ENCODE peak calls at places on chromosomes 13 and 19, in four cellular contexts. O, G, X and I are unnamed samples.

GRCh38 chr13:19822673-19823072 is 39.9 kb upstream of the PSPC1 start:
- DNase-seq in O (no peak), X (no peak), G (no peak), I (no peak)

GRCh38 chr19:58052256-58052655 is 6.8 kb upstream of the ZNF135 start:
- DNase-seq in O (no peak), G (no peak), X (no peak), I (no peak)

GRCh38 chr13:35720690-35721554 is 244.4 kb upstream of the MAB21L1 start:
- DNase-seq in X (peak), G (peak), O (peak), I (peak)

GRCh38 chr13:105159794-105160193 is 1375.7 kb downstream of the EFNB2 start:
- DNase-seq in G (no peak), X (no peak), O (no peak), I (no peak)

GRCh38 chr13:110556224-110556606 is 5.3 kb downstream of the RAB20 start:
- DNase-seq in O (no peak), G (no peak), X (no peak), I (no peak)

GRCh38 chr19:43518051-43518450 is 8.9 kb downstream of the ETHE1 start:
- DNase-seq in G (no peak), X (no peak), O (no peak), I (no peak)

GRCh38 chr19:46931197-46931596 is 70.4 kb downstream of the ARHGAP35 start:
- DNase-seq in G (no peak), X (no peak), O (no peak), I (no peak)

GRCh38 chr19:34366670-34367423 is 1.9 kb downstream of the GPI start:
- DNase-seq in X (no peak), O (no peak), G (no peak), I (no peak)

GRCh38 chr13:101325423-101325822 is 90.9 kb downstream of the NALCN start:
- DNase-seq in G (no peak), O (no peak), X (no peak), I (no peak)

GRCh38 chr13:21686761-21687391 is 16.0 kb downstream of the FGF9 start:
- DNase-seq in X (no peak), O (no peak), G (no peak), I (no peak)

GRCh38 chr13:79679334-79679733 is 198.4 kb downstream of the NDFIP2 start:
- DNase-seq in G (peak), O (peak), X (peak), I (peak)

GRCh38 chr19:4707956-4708650 is 15.5 kb downstream of the DPP9 start:
- DNase-seq in X (no peak), O (no peak), G (no peak), I (no peak)

GRCh38 chr19:27740396-27740795 is 1472.6 kb downstream of the UQCRFS1 start:
- DNase-seq in O (no peak), G (no peak), X (no peak), I (no peak)

GRCh38 chr13:110448230-110448629 is 113.3 kb downstream of the RAB20 start:
- DNase-seq in O (no peak), G (no peak), X (no peak), I (no peak)

GRCh38 chr13:40402931-40403412 is 263.5 kb downstream of the FOXO1 start:
- DNase-seq in G (no peak), X (peak), O (no peak), I (no peak)

GRCh38 chr19:27776020-27776419 is 1436.9 kb downstream of the UQCRFS1 start:
- DNase-seq in O (peak), X (no peak), G (peak), I (no peak)

GRCh38 chr13:35784286-35784951 is 307.9 kb upstream of the MAB21L1 start:
- DNase-seq in O (no peak), X (peak), G (no peak), I (no peak)

GRCh38 chr13:76226941-76227340 is 590.8 kb downstream of the LMO7 start:
- DNase-seq in G (no peak), O (no peak), X (no peak), I (no peak)

GRCh38 chr19:1269478-1270167 is 491 bp downstream of the CIRBP start:
- DNase-seq in X (peak), O (peak), G (peak), I (peak)

GRCh38 chr13:30679483-30680330 is 55.6 kb upstream of the ALOX5AP start:
- DNase-seq in G (no peak), O (peak), X (peak), I (peak)

GRCh38 chr19:47197141-47197540 is 33.9 kb downstream of the BBC3 start:
- DNase-seq in O (no peak), G (no peak), X (no peak), I (no peak)

GRCh38 chr19:45442927-45443461 is 19.3 kb upstream of the ERCC1 start:
- DNase-seq in G (peak), X (no peak), O (no peak), I (peak)

GRCh38 chr19:49814010-49814409 is 918 bp upstream of the FUZ start:
- DNase-seq in G (no peak), X (no peak), O (no peak), I (no peak)

GRCh38 chr19:39465956-39466747 is 14.5 kb upstream of the TIMM50 start:
- DNase-seq in O (no peak), X (no peak), G (no peak), I (no peak)

GRCh38 chr13:34435338-34435737 is 506.7 kb upstream of the NBEA start:
- DNase-seq in G (no peak), O (peak), X (no peak), I (no peak)

GRCh38 chr19:51688665-51689571 is 4.2 kb upstream of the SPACA6 start:
- DNase-seq in X (peak), G (peak), O (peak), I (peak)

GRCh38 chr13:49340161-49340560 is 92.4 kb downstream of the CDADC1 start:
- DNase-seq in G (no peak), X (no peak), O (no peak), I (no peak)

GRCh38 chr19:30227661-30228112 is 144.5 kb upstream of the ZNF536 start:
- DNase-seq in G (peak), X (peak), O (peak), I (peak)

GRCh38 chr13:110887955-110888333 is 26.9 kb downstream of the ANKRD10 start:
- DNase-seq in O (no peak), G (no peak), X (no peak), I (no peak)

GRCh38 chr19:55590621-55591020 is 8.7 kb downstream of the FIZ1 start:
- DNase-seq in O (peak), G (peak), X (no peak), I (peak)

GRCh38 chr13:31134055-31134711 is 27.5 kb downstream of the HSPH1 start:
- DNase-seq in O (no peak), G (no peak), X (no peak), I (no peak)

GRCh38 chr13:99892189-99892588 is 79.4 kb downstream of the ZIC5 start:
- DNase-seq in G (no peak), O (no peak), X (no peak), I (peak)
- TF ChIP-seq ELF4 in G (no peak), O (no peak), X (no peak), I (no peak)

GRCh38 chr13:38538412-38538811 is 148.5 kb upstream of the FREM2 start:
- DNase-seq in O (no peak), G (no peak), X (no peak), I (no peak)

GRCh38 chr13:38537026-38537425 is 149.9 kb upstream of the FREM2 start:
- DNase-seq in G (no peak), X (no peak), O (no peak), I (no peak)

GRCh38 chr13:38539632-38540031 is 147.2 kb upstream of the FREM2 start:
- DNase-seq in G (no peak), O (no peak), X (no peak), I (no peak)

GRCh38 chr13:38530492-38530891 is 156.4 kb upstream of the FREM2 start:
- DNase-seq in X (no peak), G (no peak), O (no peak), I (no peak)

DNA sequence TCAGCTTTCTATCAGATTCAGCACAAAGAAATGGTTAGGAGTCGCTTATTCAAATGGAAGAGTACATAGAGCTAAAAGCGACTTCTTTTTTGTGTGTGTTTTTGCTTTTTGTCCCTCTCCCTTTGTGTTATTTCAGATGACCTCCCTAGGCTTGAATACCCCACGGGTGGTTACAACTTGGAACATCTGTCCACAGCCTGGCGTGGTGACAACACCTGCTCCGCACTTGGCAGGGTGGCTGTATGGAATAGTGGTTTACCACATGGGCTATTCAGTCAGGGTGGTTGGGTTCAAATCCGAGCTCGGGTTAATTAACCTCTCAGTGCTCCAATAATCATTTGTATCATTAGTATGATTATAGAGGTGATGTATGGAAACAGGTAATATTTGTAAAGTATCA is 151.6 kb upstream of the FREM2 start:
- DNase-seq in G (no peak), X (no peak), O (no peak), I (no peak)
- TF ChIP-seq ELF4 in G (no peak), X (no peak), O (no peak), I (no peak)

GRCh38 chr19:7607212-7607873 is 11.7 kb downstream of the CAMSAP3 start:
- DNase-seq in X (no peak), O (no peak), G (no peak), I (no peak)

GRCh38 chr19:7607874-7608560 is 12.4 kb downstream of the CAMSAP3 start:
- DNase-seq in X (no peak), O (no peak), G (no peak), I (no peak)

GRCh38 chr19:7603919-7604318 is 8.3 kb downstream of the CAMSAP3 start:
- DNase-seq in G (no peak), O (no peak), X (no peak), I (no peak)

GRCh38 chr19:7606289-7606688 is 10.6 kb downstream of the CAMSAP3 start:
- DNase-seq in O (no peak), G (no peak), X (no peak), I (no peak)

DNA sequence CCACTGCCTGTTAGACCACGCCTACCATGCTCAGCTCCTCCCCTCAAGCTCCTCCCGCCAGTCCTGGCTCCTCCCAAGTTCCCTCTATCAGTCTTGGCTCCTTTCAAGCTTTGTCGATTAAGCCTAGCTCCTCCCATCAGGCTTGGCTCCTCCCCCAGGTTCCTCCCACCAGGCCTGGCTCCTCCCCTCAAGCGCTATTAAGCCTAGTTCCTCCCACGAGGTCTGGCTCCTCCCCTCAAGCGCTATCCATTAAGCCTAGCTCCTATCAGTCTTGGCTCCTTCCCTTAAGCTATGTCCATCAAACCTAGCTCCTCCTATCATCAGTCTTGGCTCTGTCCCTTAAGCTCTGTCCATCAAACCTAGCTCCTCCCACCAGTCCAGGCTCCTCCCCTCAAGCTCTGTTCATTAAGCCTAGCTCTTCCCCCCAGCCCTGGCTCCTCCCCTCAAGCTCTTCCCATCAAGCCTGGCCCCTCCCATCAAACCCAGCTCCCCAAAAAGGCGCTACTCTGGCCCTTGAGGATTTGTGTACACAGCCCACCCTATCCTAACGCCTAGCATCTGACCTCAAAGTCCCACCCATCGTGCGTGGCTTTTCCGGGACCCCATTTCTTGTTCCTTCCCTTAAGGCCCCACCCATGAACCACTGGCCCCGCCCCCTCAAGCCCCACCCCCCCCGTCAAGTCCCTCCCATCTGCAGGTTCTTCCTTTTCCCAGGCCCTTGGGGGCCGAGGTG is 10.0 kb downstream of the CAMSAP3 start:
- DNase-seq in G (peak), O (peak), X (peak), I (peak)
- TF ChIP-seq ELF4 in G (peak), O (no peak), X (no peak), I (no peak)

GRCh38 chr19:6822311-6822670 is 49.8 kb downstream of the VAV1 start:
- DNase-seq in O (no peak), X (no peak), G (no peak), I (no peak)
- TF ChIP-seq ELF4 in O (no peak), X (no peak), G (no peak), I (no peak)

DNA sequence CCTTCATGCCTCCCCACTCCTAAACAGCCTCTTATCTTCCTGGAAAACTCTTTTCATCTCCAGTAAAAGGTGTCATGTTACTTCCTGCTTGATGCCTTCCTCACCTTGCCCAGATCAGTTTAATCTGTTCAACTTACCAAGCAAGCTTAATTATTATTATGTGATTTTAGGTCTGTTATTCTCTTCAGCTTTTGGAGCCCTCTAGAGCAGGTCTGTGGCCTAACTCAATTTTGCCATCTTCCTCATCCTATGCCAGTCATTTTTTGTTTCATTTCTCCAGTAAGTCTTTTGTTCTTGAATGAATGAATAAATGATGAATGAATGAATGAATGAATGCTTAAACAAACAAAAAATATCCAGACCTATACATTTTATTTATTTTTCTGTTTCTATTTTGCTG is 528.3 kb downstream of the DCT start:
- DNase-seq in X (no peak), O (no peak), G (no peak), I (no peak)
- TF ChIP-seq ELF4 in X (no peak), O (no peak), G (no peak), I (no peak)